ENCODE peak calls at places on chromosomes 6 and 20, in four cellular contexts. E is heart left ventricle, I is astrocyte of the cerebellum, T is BJ. V is an unnamed sample.

GRCh38 chr20:16575390-16576140 is 2.3 kb upstream of the KIF16B start:
- DNase-seq in E (no peak), I (no peak), T (no peak), V (no peak)

GRCh38 chr20:50450961-50451752 is 59.0 kb upstream of the PTPN1 start:
- DNase-seq in E (peak; percentile 61), I (no peak), T (no peak), V (no peak)

GRCh38 chr6:107806675-107807074 is 17.4 kb downstream of the SCML4 start:
- DNase-seq in E (no peak), I (no peak), T (no peak), V (peak; percentile 67)

GRCh38 chr6:122476131-122476530 is 4.5 kb upstream of the SERINC1 start:
- DNase-seq in E (no peak), I (no peak), T (no peak), V (no peak)

GRCh38 chr20:59010995-59011873 is 4.2 kb upstream of the CTSZ start:
- DNase-seq in E (peak; percentile 36), I (peak; percentile 89), T (peak; percentile 75), V (peak; percentile 83)

GRCh38 chr6:160455484-160456213 is 107.5 kb downstream of the SLC22A3 start:
- DNase-seq in E (peak; percentile 33), I (peak; percentile 36), T (peak; percentile 15), V (peak; percentile 90)

GRCh38 chr6:48962041-48962440 is 501.0 kb downstream of the MMUT start:
- DNase-seq in E (no peak), I (peak; percentile 1), T (no peak), V (no peak)

GRCh38 chr6:55694148-55694547 is 115.2 kb upstream of the HMGCLL1 start:
- DNase-seq in E (peak; percentile 35), I (peak; percentile 99), T (peak; percentile 28), V (no peak)

GRCh38 chr6:112717401-112717800 is 370.3 kb downstream of the RFPL4B start:
- DNase-seq in E (no peak), I (no peak), T (no peak), V (no peak)

DNA sequence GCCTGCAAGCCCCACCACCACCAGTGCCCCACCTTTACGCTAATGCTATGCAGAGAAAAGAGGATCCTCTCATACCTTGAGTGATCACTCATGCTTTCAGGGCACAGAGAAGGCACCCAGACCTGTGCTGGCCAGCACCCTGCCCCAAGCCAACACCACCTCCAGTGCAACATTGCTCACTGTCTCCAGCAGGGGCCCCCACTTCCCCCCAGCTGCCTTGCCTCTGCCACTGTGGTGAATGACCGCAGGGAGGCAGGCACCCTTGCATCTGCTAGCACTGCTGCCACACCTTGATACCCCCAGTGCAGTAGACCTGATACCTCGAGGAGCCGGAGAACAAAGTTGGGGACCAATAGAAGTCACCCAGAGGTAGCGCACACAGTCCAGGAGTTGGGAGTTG is 139.2 kb upstream of the PLN start:
- DNase-seq in E (no peak), I (no peak), T (no peak), V (no peak)
- TF ChIP-seq CTCF in E (no peak), I (no peak), T (no peak), V (no peak)

GRCh38 chr6:16596890-16597331 is 164.3 kb downstream of the ATXN1 start:
- DNase-seq in E (no peak), I (no peak), T (no peak), V (no peak)

GRCh38 chr6:16602035-16602434 is 159.2 kb downstream of the ATXN1 start:
- DNase-seq in E (no peak), I (no peak), T (no peak), V (no peak)

GRCh38 chr6:16595514-16595913 is 165.7 kb downstream of the ATXN1 start:
- DNase-seq in E (no peak), I (no peak), T (no peak), V (no peak)

GRCh38 chr6:16600701-16601100 is 160.6 kb downstream of the ATXN1 start:
- DNase-seq in E (no peak), I (no peak), T (no peak), V (no peak)

GRCh38 chr6:16600026-16600425 is 161.2 kb downstream of the ATXN1 start:
- DNase-seq in E (no peak), I (no peak), T (no peak), V (no peak)
- TF ChIP-seq CTCF in E (no peak), I (no peak), T (no peak), V (no peak)

DNA sequence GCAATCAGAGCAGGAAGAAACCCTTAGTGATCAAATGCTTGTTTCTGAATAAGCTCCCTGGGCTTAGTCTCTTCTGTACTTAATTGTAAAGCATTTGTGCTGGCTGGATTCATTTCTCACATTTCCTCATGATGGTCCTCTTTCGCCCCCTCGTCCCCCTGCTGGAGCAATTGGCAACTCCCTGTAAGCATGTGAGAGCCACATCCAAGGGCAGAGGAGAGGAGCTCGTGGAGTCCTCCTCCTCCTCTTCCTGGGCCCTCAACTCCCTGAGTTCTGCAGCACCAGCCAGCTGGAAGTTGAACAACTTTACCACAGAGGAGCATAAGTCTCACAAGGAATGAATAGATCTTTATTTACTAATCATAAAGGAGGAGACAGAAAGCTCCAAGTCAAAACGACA is 12.6 kb downstream of the ANKEF1 start:
- DNase-seq in E (no peak), I (no peak), T (no peak), V (no peak)
- TF ChIP-seq CTCF in E (no peak), I (peak; percentile 58), T (peak; percentile 20), V (no peak)

GRCh38 chr20:38728237-38728761 is 4.0 kb downstream of the SLC32A1 start:
- DNase-seq in E (no peak), I (no peak), T (no peak), V (no peak)

GRCh38 chr20:38725959-38726848 is 1.9 kb downstream of the SLC32A1 start:
- DNase-seq in E (no peak), I (peak; percentile 12), T (no peak), V (no peak)

GRCh38 chr20:38727602-38728236 is 3.4 kb downstream of the SLC32A1 start:
- DNase-seq in E (no peak), I (no peak), T (no peak), V (no peak)

GRCh38 chr20:38725458-38725958 is 1.2 kb downstream of the SLC32A1 start:
- DNase-seq in E (no peak), I (no peak), T (no peak), V (no peak)

GRCh38 chr20:38726849-38727601 is 2.7 kb downstream of the SLC32A1 start:
- DNase-seq in E (no peak), I (no peak), T (no peak), V (no peak)
- TF ChIP-seq CTCF in E (no peak), I (peak; percentile 21), T (peak; percentile 7), V (peak; percentile 28)

GRCh38 chr20:36439731-36440072 is 101.6 kb upstream of the MYL9 start:
- DNase-seq in E (no peak), I (no peak), T (no peak), V (no peak)
- TF ChIP-seq CTCF in E (no peak), I (no peak), T (no peak), V (peak; percentile 15)

DNA sequence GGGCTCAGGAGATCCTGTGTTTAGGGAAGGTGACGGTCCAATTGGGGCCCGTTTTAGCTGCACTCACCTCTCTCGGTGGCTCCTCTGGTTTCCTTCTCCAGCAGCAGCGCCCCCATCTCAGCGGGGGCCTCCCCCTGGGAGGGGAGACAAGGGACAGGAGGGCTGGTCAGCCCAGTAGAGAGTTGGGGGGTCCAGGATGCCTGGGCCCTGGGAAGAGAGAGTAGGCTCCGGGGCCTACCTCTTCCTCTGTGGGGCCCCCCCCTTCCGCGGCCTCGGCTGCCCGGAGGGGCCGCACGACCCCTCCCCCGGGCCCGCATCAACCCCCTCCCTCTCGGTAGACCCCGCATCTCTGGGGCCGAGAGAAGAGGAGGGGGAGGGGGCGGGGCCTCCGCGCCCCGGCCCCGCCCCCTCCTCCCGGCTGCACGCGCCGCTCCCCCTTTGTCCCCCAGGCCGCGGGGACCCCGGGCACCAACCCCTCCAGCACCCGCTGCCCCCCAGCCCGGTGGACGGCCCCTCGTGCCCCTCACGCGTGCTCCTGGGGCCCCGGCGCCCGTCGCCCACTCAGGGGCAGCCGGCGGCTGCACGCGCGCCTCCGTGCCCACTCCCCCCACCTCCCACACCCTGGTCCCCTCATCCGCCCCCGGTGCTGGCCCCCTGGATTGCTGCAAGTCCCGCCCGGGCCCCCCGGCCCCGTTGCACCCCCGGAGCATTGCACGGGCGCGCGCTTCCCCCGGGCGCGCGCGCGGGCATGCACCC is 464 bp downstream of the EHMT2 start:
- DNase-seq in E (no peak), I (no peak), T (no peak), V (no peak)
- TF ChIP-seq CTCF in E (no peak), I (no peak), T (no peak), V (no peak)

GRCh38 chr6:157021267-157022021 is 244.3 kb downstream of the ARID1B start:
- DNase-seq in E (peak; percentile 93), I (peak; percentile 65), T (peak; percentile 41), V (peak; percentile 96)
- TF ChIP-seq CTCF in E (peak; percentile 11), I (peak; percentile 53), T (peak; percentile 2), V (peak; percentile 51)

V was measured in osteocyte.